ENCODE peak calls at places on chromosomes 16 and 17, in eight cellular contexts. J is neural progenitor cell, X is osteoblast, M is left ventricle myocardium inferior, Y is adrenal gland, R is tibial artery, S is aorta, G is iPS DF 6.9. T is an unnamed sample.

GRCh38 chr17:15236281-15237105 is 28.6 kb downstream of the PMP22 start:
- DNase-seq in R (no peak), X (peak), Y (no peak), G (no peak), M (no peak), J (no peak), S (no peak), T (no peak)

GRCh38 chr16:17358846-17359245 is 111.9 kb downstream of the XYLT1 start:
- DNase-seq in X (no peak), R (no peak), G (no peak), M (no peak), Y (no peak), S (no peak), J (peak), T (no peak)

GRCh38 chr17:178292-179065 is 3.0 kb downstream of the DOC2B start:
- DNase-seq in S (no peak), R (no peak), J (no peak), G (no peak), X (no peak), Y (no peak), M (no peak), T (no peak)

GRCh38 chr17:48074322-48075054 is 26.3 kb downstream of the NFE2L1 start:
- DNase-seq in G (no peak), Y (peak), X (peak), M (peak), R (peak), J (peak), S (peak), T (no peak)

GRCh38 chr16:76335187-76335974 is 58.2 kb downstream of the CNTNAP4 start:
- DNase-seq in G (no peak), X (no peak), Y (no peak), M (no peak), J (peak), R (no peak), S (no peak), T (no peak)

GRCh38 chr17:57553991-57554825 is 190.9 kb downstream of the CCDC182 start:
- DNase-seq in G (peak), R (no peak), Y (no peak), M (no peak), J (peak), S (no peak), X (no peak), T (no peak)

GRCh38 chr16:77169650-77170236 is 21.2 kb upstream of the MON1B start:
- DNase-seq in J (peak), G (peak), X (peak), R (no peak), Y (peak), M (no peak), S (no peak), T (peak)

GRCh38 chr17:40452921-40453378 is 9.7 kb downstream of the IGFBP4 start:
- DNase-seq in S (no peak), X (no peak), G (no peak), J (no peak), Y (no peak), R (no peak), M (no peak), T (no peak)

GRCh38 chr16:69334696-69335095 is 4.3 kb upstream of the PDF start:
- DNase-seq in S (no peak), M (no peak), Y (no peak), G (no peak), J (no peak), R (no peak), X (no peak), T (no peak)

GRCh38 chr17:962650-963049 is 16.9 kb downstream of the NXN start:
- DNase-seq in J (peak), G (no peak), M (no peak), R (no peak), Y (no peak), X (no peak), S (no peak), T (no peak)

DNA sequence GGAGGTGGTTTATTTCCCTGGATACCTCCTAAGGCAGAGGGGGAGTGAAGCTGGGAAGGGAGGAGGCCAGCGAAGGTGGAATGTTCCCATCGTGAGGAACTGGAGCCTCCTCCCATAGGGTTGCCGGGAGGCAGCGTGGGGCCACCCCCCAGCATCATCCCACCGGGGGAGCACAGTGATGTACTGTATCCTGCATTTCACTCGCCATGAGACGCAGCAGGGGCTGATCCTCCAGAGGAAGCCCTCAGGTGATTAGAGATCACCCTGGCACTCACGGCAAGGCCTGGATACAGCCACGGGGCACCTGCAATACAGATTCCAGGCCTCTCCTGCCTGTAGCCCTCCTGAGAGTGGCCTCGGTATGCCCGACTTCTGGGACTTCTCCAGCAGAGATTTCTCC is 25.5 kb upstream of the BEAN1 start:
- DNase-seq in X (peak), S (no peak), R (peak), G (no peak), J (no peak), M (no peak), Y (no peak), T (no peak)
- H3K27ac ChIP-seq in X (no peak), S (no peak), R (no peak), G (no peak), J (no peak), M (peak), Y (no peak), T (no peak)

GRCh38 chr17:45824475-45824874 is 20.2 kb upstream of the SPPL2C start:
- DNase-seq in S (no peak), X (peak), R (no peak), M (no peak), G (no peak), Y (no peak), J (no peak), T (no peak)

GRCh38 chr17:45826919-45827628 is 17.6 kb upstream of the SPPL2C start:
- DNase-seq in X (peak), M (no peak), J (no peak), S (no peak), R (no peak), Y (no peak), G (no peak), T (no peak)

GRCh38 chr17:45823598-45823997 is 21.1 kb upstream of the SPPL2C start:
- DNase-seq in R (no peak), S (no peak), Y (no peak), G (no peak), M (no peak), J (no peak), X (no peak), T (no peak)

GRCh38 chr17:45824901-45825492 is 19.7 kb upstream of the SPPL2C start:
- DNase-seq in X (no peak), G (no peak), J (peak), R (no peak), M (no peak), S (no peak), Y (no peak), T (no peak)

DNA sequence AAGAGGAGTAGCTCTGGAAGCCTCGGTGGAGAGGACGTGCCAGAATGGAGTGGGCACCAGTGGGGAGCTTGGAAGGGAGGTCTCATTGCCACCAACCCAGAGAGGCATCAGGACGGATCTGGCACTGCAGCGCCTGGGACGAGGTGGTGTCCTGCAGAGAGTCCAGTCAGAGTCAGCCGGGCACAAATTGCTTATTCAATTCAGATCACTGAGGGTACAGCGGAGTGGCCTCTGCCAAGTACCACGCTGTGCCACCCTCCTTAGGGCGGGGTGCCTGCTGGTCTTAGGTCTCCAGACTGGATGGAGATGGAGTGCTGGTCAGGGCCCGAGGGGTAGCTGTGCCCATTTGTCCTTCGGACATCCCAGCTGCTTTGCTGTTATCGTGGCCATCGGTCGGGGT is 18.9 kb upstream of the SPPL2C start:
- DNase-seq in R (no peak), M (no peak), J (no peak), G (no peak), Y (no peak), S (no peak), X (peak), T (no peak)
- H3K27ac ChIP-seq in R (no peak), M (no peak), J (no peak), G (no peak), Y (no peak), S (no peak), X (no peak), T (no peak)

GRCh38 chr16:450385-450784 is 24.9 kb downstream of the RAB11FIP3 start:
- DNase-seq in S (no peak), M (no peak), R (no peak), X (peak), Y (no peak), G (no peak), J (no peak), T (no peak)
- H3K27ac ChIP-seq in S (no peak), M (no peak), R (no peak), X (no peak), Y (no peak), G (no peak), J (no peak), T (no peak)

GRCh38 chr17:76468634-76469010 is 1.2 kb downstream of the AANAT start:
- DNase-seq in R (no peak), M (no peak), X (peak), Y (no peak), J (no peak), G (no peak), S (no peak), T (no peak)

GRCh38 chr17:76467809-76468633 is 618 bp downstream of the AANAT start:
- DNase-seq in Y (no peak), J (no peak), M (no peak), X (peak), R (no peak), S (no peak), G (no peak), T (no peak)

GRCh38 chr17:76469991-76470739 is 2.8 kb downstream of the AANAT start:
- DNase-seq in J (no peak), S (no peak), R (no peak), X (peak), G (no peak), Y (no peak), M (no peak), T (no peak)

GRCh38 chr17:76467366-76467765 is at the start of gene AANAT:
- DNase-seq in S (no peak), G (no peak), R (no peak), M (no peak), J (peak), Y (no peak), X (peak), T (no peak)

DNA sequence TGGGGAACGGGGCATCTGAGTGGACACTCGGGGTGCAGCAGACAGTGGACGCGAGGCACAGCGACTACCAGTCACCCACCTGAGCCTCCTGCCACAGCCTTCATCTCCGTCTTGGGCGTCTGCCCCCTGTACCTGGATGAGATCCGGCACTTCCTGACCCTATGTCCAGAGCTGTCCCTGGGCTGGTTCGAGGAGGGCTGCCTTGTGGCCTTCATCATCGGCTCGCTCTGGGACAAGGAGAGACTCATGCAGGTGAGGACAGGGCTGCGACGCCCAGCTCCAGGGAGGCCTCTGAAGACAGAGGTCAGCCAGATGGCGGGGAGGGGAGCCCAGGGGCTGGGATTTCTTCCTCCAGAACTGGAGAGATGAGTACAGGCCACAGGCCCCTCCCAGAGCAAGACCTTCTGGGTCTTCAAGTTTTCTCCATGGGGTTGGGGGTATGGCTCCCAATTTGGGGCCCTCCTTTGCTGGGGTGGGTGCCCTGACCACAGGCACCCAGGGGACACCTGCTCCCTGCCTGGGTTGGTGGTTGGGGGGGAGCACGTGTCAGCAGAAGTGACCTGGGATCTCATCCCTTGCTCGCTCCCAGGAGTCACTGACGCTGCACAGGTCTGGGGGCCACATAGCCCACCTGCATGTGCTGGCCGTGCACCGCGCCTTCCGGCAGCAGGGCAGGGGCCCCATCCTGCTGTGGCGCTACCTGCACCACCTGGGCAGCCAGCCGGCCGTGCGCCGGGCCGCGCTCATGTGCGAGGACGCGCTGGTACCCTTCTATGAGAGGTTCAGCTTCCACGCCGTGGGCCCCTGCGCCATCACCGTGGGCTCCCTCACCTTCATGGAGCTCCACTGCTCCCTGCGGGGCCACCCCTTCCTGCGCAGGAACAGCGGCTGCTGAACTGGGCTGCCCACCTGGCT is 1.9 kb downstream of the AANAT start:
- DNase-seq in R (no peak), X (peak), S (no peak), G (no peak), J (no peak), Y (no peak), M (no peak), T (no peak)
- H3K27ac ChIP-seq in R (no peak), X (no peak), S (no peak), G (no peak), J (no peak), Y (no peak), M (no peak), T (no peak)

GRCh38 chr17:62065611-62066468 is 762 bp upstream of the MED13 start:
- DNase-seq in X (peak), S (peak), J (peak), R (peak), M (peak), G (peak), Y (peak), T (peak)
- H3K27ac ChIP-seq in X (peak), S (peak), J (peak), R (peak), M (peak), G (no peak), Y (peak), T (peak)

DNA sequence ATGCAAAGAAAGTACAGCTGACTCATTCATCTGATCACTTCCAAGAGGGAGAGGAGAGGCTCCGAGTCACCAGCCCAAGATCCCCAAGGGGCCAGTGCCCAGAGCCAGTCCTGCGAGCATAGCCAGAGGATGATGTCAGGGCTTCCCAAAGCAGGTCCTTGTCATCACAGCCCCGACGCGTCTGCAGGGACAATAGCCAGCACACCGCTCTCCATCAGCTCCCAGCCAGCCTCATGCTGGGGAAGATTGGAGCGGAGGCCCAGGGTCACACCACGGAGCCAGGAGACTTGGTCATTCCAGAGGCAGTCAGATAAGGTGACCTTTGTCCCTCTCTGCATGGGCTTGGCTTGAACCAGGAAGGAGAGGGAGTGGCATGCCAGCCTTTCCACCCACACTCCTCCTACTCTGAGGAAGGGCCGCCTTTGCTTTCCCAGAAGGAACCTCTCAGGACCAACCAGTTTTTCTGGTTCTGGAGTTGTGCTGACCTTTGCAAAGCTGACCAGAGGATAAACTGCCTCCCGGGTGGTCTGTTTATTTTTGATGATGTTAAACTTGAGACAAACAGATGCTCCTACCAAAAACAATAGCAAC is 58.3 kb upstream of the ARHGAP44 start:
- DNase-seq in G (peak), R (peak), J (peak), S (peak), Y (peak), M (peak), X (peak), T (no peak)
- H3K27ac ChIP-seq in G (no peak), R (peak), J (no peak), S (peak), Y (no peak), M (peak), X (peak), T (peak)

GRCh38 chr16:28166394-28167208 is 45.2 kb downstream of the XPO6 start:
- DNase-seq in X (no peak), J (no peak), M (no peak), G (no peak), S (no peak), Y (no peak), R (no peak), T (peak)
- H3K27ac ChIP-seq in X (no peak), J (no peak), M (no peak), G (no peak), S (no peak), Y (peak), R (no peak), T (no peak)